ENCODE peak calls at places on chromosome 6, in six cellular contexts. V, X, E, L, S and G are unnamed samples.

GRCh38 chr6:158625881-158626305 is 18.6 kb downstream of the DYNLT1 start:
- DNase-seq in V (no peak), X (no peak), E (no peak), L (no peak), S (peak), G (no peak)

GRCh38 chr6:85494551-85495337 is 44.9 kb downstream of the NT5E start:
- DNase-seq in V (no peak), X (no peak), E (no peak), L (peak), S (no peak), G (no peak)

GRCh38 chr6:129340983-129341382 is 369.0 kb downstream of the ARHGAP18 start:
- DNase-seq in V (no peak), X (no peak), E (no peak), L (peak), S (no peak), G (no peak)

GRCh38 chr6:81075974-81076373 is 676.5 kb downstream of the TENT5A start:
- DNase-seq in V (no peak), X (no peak), E (no peak), L (peak), S (no peak), G (peak)

GRCh38 chr6:37054171-37054570 is 48.7 kb downstream of the FGD2 start:
- DNase-seq in V (no peak), X (no peak), E (no peak), L (no peak), S (no peak), G (no peak)

GRCh38 chr6:39310542-39310941 is 3.7 kb downstream of the KCNK17 start:
- DNase-seq in V (no peak), X (no peak), E (no peak), L (no peak), S (no peak), G (no peak)

GRCh38 chr6:49001856-49002255 is 461.2 kb downstream of the MMUT start:
- DNase-seq in V (no peak), X (no peak), E (no peak), L (peak), S (no peak), G (no peak)

GRCh38 chr6:107386340-107386739 is 73.0 kb downstream of the PDSS2 start:
- DNase-seq in V (no peak), X (no peak), E (no peak), L (peak), S (no peak), G (no peak)

GRCh38 chr6:75800133-75800532 is 51.1 kb downstream of the MYO6 start:
- DNase-seq in V (no peak), X (no peak), E (no peak), L (no peak), S (no peak), G (no peak)

GRCh38 chr6:11654876-11655275 is 117.3 kb downstream of the TMEM170B start:
- DNase-seq in V (no peak), X (no peak), E (no peak), L (peak), S (no peak), G (no peak)

GRCh38 chr6:51025082-51025777 is 206.6 kb downstream of the TFAP2B start:
- DNase-seq in V (no peak), X (no peak), E (no peak), L (peak), S (no peak), G (no peak)

GRCh38 chr6:85418059-85418458 is 31.8 kb upstream of the NT5E start:
- DNase-seq in V (no peak), X (no peak), E (no peak), L (peak), S (no peak), G (no peak)

GRCh38 chr6:10617008-10617696 is 77.3 kb downstream of the C6orf52 start:
- DNase-seq in V (no peak), X (no peak), E (no peak), L (no peak), S (no peak), G (no peak)

GRCh38 chr6:113172531-113172966 is 684.6 kb upstream of the MARCKS start:
- DNase-seq in V (peak), X (no peak), E (peak), L (peak), S (no peak), G (no peak)

GRCh38 chr6:122996797-122997520 is 924 bp downstream of the CLVS2 start:
- DNase-seq in V (no peak), X (no peak), E (no peak), L (no peak), S (no peak), G (no peak)

GRCh38 chr6:33314943-33315752 is 1.3 kb upstream of the TAPBP start:
- DNase-seq in V (peak), X (no peak), E (peak), L (no peak), S (no peak), G (no peak)

GRCh38 chr6:108518714-108519576 is 41.8 kb upstream of the FOXO3 start:
- DNase-seq in V (no peak), X (no peak), E (no peak), L (peak), S (no peak), G (no peak)

GRCh38 chr6:105369145-105369544 is 33.7 kb downstream of the PREP start:
- DNase-seq in V (no peak), X (no peak), E (no peak), L (no peak), S (no peak), G (no peak)

GRCh38 chr6:105359419-105360366 is 43.2 kb downstream of the PREP start:
- DNase-seq in V (no peak), X (no peak), E (no peak), L (peak), S (no peak), G (no peak)

GRCh38 chr6:105364243-105364642 is 38.6 kb downstream of the PREP start:
- DNase-seq in V (no peak), X (no peak), E (no peak), L (no peak), S (peak), G (no peak)

DNA sequence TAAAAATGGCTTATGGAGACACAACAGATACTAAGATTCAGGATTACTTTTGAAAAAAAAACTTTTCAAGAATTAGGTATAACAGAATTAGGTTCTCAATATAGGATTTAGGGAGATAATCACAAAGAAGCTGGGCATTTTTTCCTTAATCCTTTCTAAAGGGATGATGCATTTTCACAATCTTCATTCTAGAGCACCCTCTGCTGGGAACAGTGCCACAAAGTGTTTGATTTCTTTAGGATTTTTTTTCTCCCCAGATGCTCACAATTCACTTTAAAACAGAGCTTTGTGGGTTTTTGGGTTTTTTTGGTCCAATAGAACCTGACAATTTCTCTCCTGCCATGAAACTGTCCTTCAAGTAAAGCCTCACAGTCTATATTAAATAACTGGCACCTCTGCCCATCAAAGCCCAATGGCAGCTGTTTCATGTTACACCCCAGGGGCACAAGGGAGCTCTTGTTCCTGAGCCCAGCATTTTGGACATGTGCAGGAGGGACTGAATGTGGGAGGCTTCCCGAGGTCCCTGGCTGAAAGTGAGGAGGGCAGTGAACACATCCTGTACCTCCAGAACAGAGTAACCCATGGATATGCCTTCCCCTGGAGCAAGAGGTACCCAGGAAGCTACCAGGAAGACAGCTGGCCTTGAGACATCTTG is 39.7 kb downstream of the PREP start:
- DNase-seq in V (no peak), X (no peak), E (no peak), L (peak), S (no peak), G (no peak)
- TF ChIP-seq CTCF in V (no peak), X (no peak), E (peak), L (peak), S (peak), G (peak)

GRCh38 chr6:99548706-99549105 is 19.8 kb downstream of the CCNC start:
- DNase-seq in V (no peak), X (no peak), E (no peak), L (no peak), S (no peak), G (no peak)

GRCh38 chr6:99545442-99545841 is 23.0 kb downstream of the CCNC start:
- DNase-seq in V (no peak), X (no peak), E (no peak), L (no peak), S (no peak), G (no peak)

GRCh38 chr6:99547526-99547925 is 20.9 kb downstream of the CCNC start:
- DNase-seq in V (no peak), X (no peak), E (no peak), L (no peak), S (no peak), G (no peak)

GRCh38 chr6:99543968-99544367 is 24.5 kb downstream of the CCNC start:
- DNase-seq in V (no peak), X (no peak), E (no peak), L (no peak), S (no peak), G (no peak)
- TF ChIP-seq CTCF in V (no peak), X (no peak), E (no peak), L (no peak), S (no peak), G (peak)

DNA sequence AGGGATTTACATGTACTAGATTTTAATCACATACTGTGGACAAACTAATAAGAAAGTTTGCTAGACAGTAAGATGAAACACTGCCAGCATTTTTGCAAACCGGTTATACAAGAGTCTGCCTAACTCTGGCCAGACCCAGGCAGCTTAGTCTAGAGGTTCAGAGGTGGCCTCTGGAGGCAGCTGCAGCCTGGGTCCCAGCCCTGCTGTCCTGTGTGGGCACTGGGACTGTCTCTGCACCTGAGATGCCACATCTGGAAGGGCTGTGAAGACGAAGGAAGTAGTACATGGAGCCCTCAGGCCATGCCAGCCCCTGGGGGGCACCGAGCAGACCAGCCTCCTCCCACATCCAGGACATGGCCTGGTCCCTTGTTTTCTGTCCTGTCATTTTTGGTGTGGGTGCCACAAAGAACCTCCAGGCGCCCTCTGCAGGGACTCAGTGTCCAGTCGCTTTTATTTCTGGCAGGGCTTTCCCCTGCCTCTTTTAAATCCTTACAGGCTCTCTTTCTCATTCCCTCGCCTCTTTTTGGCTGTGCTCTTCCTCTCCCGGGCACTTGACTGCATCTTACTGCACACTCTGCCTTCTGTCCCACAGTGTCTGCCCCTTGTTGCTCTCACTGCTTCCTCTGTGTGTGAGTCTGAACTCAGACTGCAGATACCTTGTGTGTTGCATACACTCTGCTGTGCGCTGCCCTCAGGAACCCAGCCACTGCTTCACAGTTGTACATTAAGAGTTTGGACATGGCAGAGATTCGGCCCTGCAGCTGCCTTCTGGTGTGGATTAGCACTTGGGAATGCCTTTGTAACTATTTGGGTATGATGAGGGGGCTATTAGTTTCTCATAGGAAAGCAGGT is 216.7 kb downstream of the ZDHHC14 start:
- DNase-seq in V (peak), X (peak), E (peak), L (no peak), S (no peak), G (peak)
- TF ChIP-seq CTCF in V (peak), X (no peak), E (peak), L (peak), S (peak), G (peak)

GRCh38 chr6:52286798-52287432 is 2.4 kb upstream of the MCM3 start:
- DNase-seq in V (peak), X (peak), E (peak), L (peak), S (peak), G (peak)

GRCh38 chr6:52283111-52283510 is 1.4 kb downstream of the MCM3 start:
- DNase-seq in V (no peak), X (no peak), E (no peak), L (no peak), S (no peak), G (no peak)

GRCh38 chr6:52284131-52284459 is 447 bp downstream of the MCM3 start:
- DNase-seq in V (peak), X (no peak), E (peak), L (peak), S (no peak), G (peak)

GRCh38 chr6:52284460-52285173 is at the start of gene MCM3:
- DNase-seq in V (peak), X (peak), E (peak), L (peak), S (peak), G (peak)

GRCh38 chr6:52285174-52286068 is 879 bp upstream of the MCM3 start:
- DNase-seq in V (no peak), X (no peak), E (no peak), L (no peak), S (no peak), G (no peak)
- TF ChIP-seq CTCF in V (peak), X (peak), E (peak), L (no peak), S (peak), G (peak)

GRCh38 chr6:127954082-127954481 is 53.2 kb upstream of the THEMIS start:
- DNase-seq in V (no peak), X (no peak), E (no peak), L (peak), S (no peak), G (no peak)

GRCh38 chr6:127952831-127953230 is 52.0 kb upstream of the THEMIS start:
- DNase-seq in V (no peak), X (no peak), E (no peak), L (no peak), S (no peak), G (no peak)

GRCh38 chr6:127952176-127952575 is 51.3 kb upstream of the THEMIS start:
- DNase-seq in V (no peak), X (no peak), E (no peak), L (no peak), S (no peak), G (no peak)

GRCh38 chr6:127959869-127960268 is 59.0 kb upstream of the THEMIS start:
- DNase-seq in V (no peak), X (no peak), E (no peak), L (no peak), S (no peak), G (no peak)

GRCh38 chr6:127956260-127956888 is 55.5 kb upstream of the THEMIS start:
- DNase-seq in V (no peak), X (no peak), E (no peak), L (peak), S (no peak), G (no peak)
- TF ChIP-seq CTCF in V (no peak), X (no peak), E (no peak), L (no peak), S (no peak), G (peak)

GRCh38 chr6:159719287-159719686 is 8.0 kb upstream of the WTAP start:
- DNase-seq in V (no peak), X (no peak), E (no peak), L (no peak), S (no peak), G (no peak)

GRCh38 chr6:159718634-159719033 is 8.7 kb upstream of the WTAP start:
- DNase-seq in V (no peak), X (no peak), E (no peak), L (peak), S (no peak), G (no peak)

GRCh38 chr6:159722655-159723054 is 4.7 kb upstream of the WTAP start:
- DNase-seq in V (no peak), X (no peak), E (no peak), L (no peak), S (no peak), G (no peak)

GRCh38 chr6:159723259-159723658 is 4.0 kb upstream of the WTAP start:
- DNase-seq in V (no peak), X (no peak), E (no peak), L (no peak), S (no peak), G (no peak)

DNA sequence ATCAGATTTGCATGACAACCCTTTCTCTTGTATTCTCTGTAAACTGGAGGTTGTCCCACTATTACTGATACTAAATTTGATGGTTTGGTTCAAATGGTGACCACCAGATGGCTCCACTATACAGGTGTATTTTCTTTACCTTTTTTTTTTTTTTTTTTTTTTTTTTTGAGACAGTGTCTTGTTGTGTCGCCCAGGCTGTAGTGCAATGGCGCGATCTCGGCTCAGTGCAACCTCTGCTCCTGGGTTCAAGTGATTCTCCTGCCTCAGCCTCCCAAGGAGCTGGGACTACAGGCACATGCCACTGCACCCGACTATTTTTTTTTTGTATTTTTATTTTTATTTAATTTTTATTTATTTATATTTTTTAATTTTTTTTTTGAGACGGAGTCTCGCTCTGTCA is 6.6 kb upstream of the WTAP start:
- DNase-seq in V (no peak), X (peak), E (no peak), L (no peak), S (no peak), G (no peak)
- TF ChIP-seq CTCF in V (peak), X (peak), E (peak), L (peak), S (peak), G (peak)

GRCh38 chr6:89489078-89489477 is 56.1 kb downstream of the ANKRD6 start:
- DNase-seq in V (no peak), X (no peak), E (no peak), L (no peak), S (no peak), G (no peak)

GRCh38 chr6:89492025-89492640 is 59.2 kb downstream of the ANKRD6 start:
- DNase-seq in V (no peak), X (no peak), E (no peak), L (no peak), S (no peak), G (no peak)

GRCh38 chr6:89495961-89496535 is 63.1 kb downstream of the ANKRD6 start:
- DNase-seq in V (no peak), X (no peak), E (no peak), L (no peak), S (no peak), G (no peak)

GRCh38 chr6:89488438-89488837 is 55.5 kb downstream of the ANKRD6 start:
- DNase-seq in V (no peak), X (no peak), E (no peak), L (no peak), S (no peak), G (no peak)

GRCh38 chr6:89494131-89494793 is 61.3 kb downstream of the ANKRD6 start:
- DNase-seq in V (no peak), X (no peak), E (no peak), L (no peak), S (no peak), G (no peak)
- TF ChIP-seq CTCF in V (no peak), X (no peak), E (no peak), L (no peak), S (no peak), G (peak)

GRCh38 chr6:118571121-118571520 is 23.0 kb downstream of the PLN start:
- DNase-seq in V (no peak), X (no peak), E (no peak), L (no peak), S (no peak), G (no peak)
- TF ChIP-seq CTCF in V (no peak), X (no peak), E (no peak), L (no peak), S (no peak), G (no peak)